ENCODE peak calls at places on chromosome 9, in seven cellular contexts. R is GM12891; G is T1000; X is WTC11; N is left ventricle myocardium superior; F is activated CD8-positive, alpha-beta memory T cell treated with anti-CD3 and anti-CD28 coated beads for 48 hours; T is heart right ventricle. O is an unnamed sample.

GRCh38 chr9:23571414-23572104 is 254.5 kb downstream of the ELAVL2 start:
- DNase-seq in N (no peak), G (no peak), T (no peak), F (no peak), X (no peak), R (no peak), O (no peak)

GRCh38 chr9:92048924-92049625 is 66.1 kb downstream of the SPTLC1 start:
- DNase-seq in N (no peak), T (no peak), G (no peak), F (no peak), R (no peak), X (peak; percentile 58), O (no peak)

GRCh38 chr9:3508531-3509374 is 17.0 kb downstream of the RFX3 start:
- DNase-seq in F (no peak), T (no peak), R (no peak), G (no peak), X (no peak), N (no peak), O (no peak)

GRCh38 chr9:72858089-72858912 is 94.6 kb downstream of the ALDH1A1 start:
- DNase-seq in N (no peak), R (no peak), X (no peak), G (no peak), F (no peak), T (no peak), O (no peak)

GRCh38 chr9:87195306-87195705 is 248.0 kb upstream of the GAS1 start:
- DNase-seq in R (no peak), T (no peak), N (no peak), F (no peak), X (no peak), G (no peak), O (no peak)

GRCh38 chr9:3825724-3826123 is 299.9 kb upstream of the RFX3 start:
- DNase-seq in R (no peak), G (no peak), T (no peak), N (no peak), F (no peak), X (no peak), O (no peak)

GRCh38 chr9:95036676-95037075 is 280.8 kb downstream of the FANCC start:
- DNase-seq in F (no peak), G (no peak), X (no peak), T (no peak), N (no peak), R (no peak), O (no peak)

GRCh38 chr9:107049046-107049824 is 186.3 kb downstream of the ZNF462 start:
- DNase-seq in N (no peak), T (no peak), R (no peak), X (no peak), F (no peak), G (no peak), O (no peak)

GRCh38 chr9:89109666-89110065 is 69.0 kb downstream of the SHC3 start:
- DNase-seq in G (no peak), X (no peak), T (no peak), N (no peak), R (no peak), F (no peak), O (no peak)

GRCh38 chr9:130780865-130781504 is 54.1 kb upstream of the ABL1 start:
- DNase-seq in X (no peak), T (peak; percentile 86), R (no peak), F (no peak), N (peak; percentile 54), G (peak; percentile 79), O (peak; percentile 75)

GRCh38 chr9:16925426-16925825 is 55.0 kb upstream of the BNC2 start:
- DNase-seq in T (no peak), G (no peak), R (no peak), N (no peak), X (no peak), F (no peak), O (no peak)

GRCh38 chr9:133121200-133122166 is at the start of gene RALGDS:
- DNase-seq in R (peak; percentile 93), X (peak; percentile 87), F (peak; percentile 85), T (peak; percentile 91), G (peak; percentile 51), N (peak; percentile 95), O (peak; percentile 90)

GRCh38 chr9:94967481-94967880 is 241.0 kb downstream of the AOPEP start:
- DNase-seq in T (no peak), F (no peak), X (no peak), N (no peak), R (no peak), G (no peak), O (no peak)

GRCh38 chr9:113572076-113572861 is 108.7 kb downstream of the RGS3 start:
- DNase-seq in R (no peak), G (no peak), T (no peak), F (no peak), X (no peak), N (no peak), O (peak; percentile 27)

GRCh38 chr9:134026981-134027380 is 1.7 kb downstream of the BRD3OS start:
- DNase-seq in F (no peak), R (no peak), X (no peak), T (no peak), G (no peak), N (no peak), O (no peak)

GRCh38 chr9:101455656-101456235 is 20.2 kb upstream of the ALDOB start:
- DNase-seq in T (no peak), X (no peak), N (no peak), F (no peak), R (no peak), G (no peak), O (no peak)

GRCh38 chr9:129822825-129823162 is 1.1 kb downstream of the TOR1A start:
- DNase-seq in T (no peak), F (no peak), G (no peak), X (no peak), R (no peak), N (no peak), O (no peak)

GRCh38 chr9:116174347-116174746 is 20.8 kb downstream of the PAPPA start:
- DNase-seq in F (no peak), R (no peak), G (no peak), T (no peak), N (no peak), X (no peak), O (no peak)

GRCh38 chr9:107158321-107158720 is 124.8 kb upstream of the RAD23B start:
- DNase-seq in X (peak; percentile 56), F (no peak), T (no peak), G (no peak), N (no peak), R (no peak), O (no peak)

GRCh38 chr9:110619831-110620230 is 40.3 kb upstream of the SVEP1 start:
- DNase-seq in N (no peak), R (no peak), G (no peak), T (no peak), X (no peak), F (no peak), O (no peak)

GRCh38 chr9:107034831-107035230 is 171.9 kb downstream of the ZNF462 start:
- DNase-seq in N (no peak), G (no peak), T (no peak), R (no peak), F (no peak), X (no peak), O (no peak)

GRCh38 chr9:111805841-111806241 is 11.1 kb upstream of the SHOC1 start:
- DNase-seq in X (no peak), G (no peak), T (no peak), N (no peak), F (no peak), R (no peak), O (no peak)

GRCh38 chr9:6893350-6894131 is 135.8 kb downstream of the KDM4C start:
- DNase-seq in X (no peak), F (no peak), N (no peak), T (no peak), R (no peak), G (no peak), O (no peak)

GRCh38 chr9:4077499-4078102 is 222.3 kb downstream of the GLIS3 start:
- DNase-seq in R (peak; percentile 15), N (peak; percentile 87), F (peak; percentile 10), X (peak; percentile 85), T (peak; percentile 74), G (no peak), O (peak; percentile 88)

GRCh38 chr9:135565636-135566035 is 4.1 kb downstream of the PAEP start:
- DNase-seq in R (no peak), T (no peak), F (no peak), N (no peak), X (no peak), G (no peak), O (no peak)

GRCh38 chr9:21965401-21965951 is 28.7 kb downstream of the CDKN2A start:
- DNase-seq in R (peak; percentile 55), F (no peak), N (no peak), T (no peak), X (peak; percentile 81), G (no peak), O (peak; percentile 68)

GRCh38 chr9:121463026-121463827 is 36.4 kb downstream of the GGTA1 start:
- DNase-seq in R (no peak), T (peak; percentile 73), G (no peak), N (peak; percentile 76), X (peak; percentile 82), F (no peak), O (peak; percentile 51)

GRCh38 chr9:128771094-128771721 is 519 bp downstream of the ZER1 start:
- DNase-seq in T (no peak), F (no peak), G (no peak), X (no peak), N (no peak), R (peak; percentile 44), O (no peak)

GRCh38 chr9:110027624-110028023 is 180.3 kb downstream of the C9orf152 start:
- DNase-seq in F (no peak), R (no peak), N (no peak), T (peak; percentile 49), G (no peak), X (no peak), O (no peak)

GRCh38 chr9:38424918-38425317 is 664 bp upstream of the IGFBPL1 start:
- DNase-seq in X (no peak), G (no peak), R (no peak), T (no peak), N (no peak), F (no peak), O (no peak)

GRCh38 chr9:77595426-77596051 is 52.6 kb downstream of the GNA14 start:
- DNase-seq in F (no peak), R (no peak), G (no peak), T (no peak), X (no peak), N (no peak), O (no peak)

GRCh38 chr9:31290731-31291130 is 1093.7 kb upstream of the ACO1 start:
- DNase-seq in R (no peak), G (no peak), X (no peak), F (no peak), N (no peak), T (no peak), O (no peak)

GRCh38 chr9:28014212-28014611 is 440.9 kb upstream of the C9orf72 start:
- DNase-seq in G (no peak), R (no peak), N (no peak), F (no peak), X (no peak), T (no peak), O (no peak)

GRCh38 chr9:115296831-115297565 is 179.0 kb upstream of the TNC start:
- DNase-seq in N (no peak), G (no peak), F (no peak), X (no peak), T (no peak), R (no peak), O (no peak)

GRCh38 chr9:137924169-137924568 is 46.6 kb downstream of the CACNA1B start:
- DNase-seq in N (no peak), F (no peak), G (no peak), R (no peak), T (no peak), X (no peak), O (no peak)

GRCh38 chr9:21974542-21975409 is 19.4 kb downstream of the CDKN2A start:
- DNase-seq in G (peak; percentile 73), F (no peak), X (peak; percentile 87), T (no peak), N (no peak), R (no peak), O (no peak)

GRCh38 chr9:137143459-137143858 is 4.5 kb downstream of the GRIN1 start:
- DNase-seq in G (no peak), F (no peak), X (no peak), T (no peak), R (no peak), N (no peak), O (no peak)

O was measured in heart left ventricle.